ENCODE peak calls at places on chromosomes 3 and 15, in six cellular contexts. Q is SK-N-DZ, A is foreskin keratinocyte, O is H1, Z is ACHN, C is fibroblast of pulmonary artery. M is an unnamed sample.

GRCh38 chr3:127072971-127073851 is 90.3 kb downstream of the PLXNA1 start:
- DNase-seq in Q (no peak), A (no peak), O (no peak), Z (no peak), C (no peak), M (no peak)

GRCh38 chr3:123333401-123333800 is 115.5 kb downstream of the ADCY5 start:
- DNase-seq in Q (no peak), A (no peak), O (no peak), Z (no peak), C (no peak), M (no peak)

GRCh38 chr3:149585401-149585726 is 72.5 kb downstream of the WWTR1 start:
- DNase-seq in Q (no peak), A (peak), O (no peak), Z (peak), C (no peak), M (no peak)

GRCh38 chr3:52495096-52495495 is at the start of gene STAB1:
- DNase-seq in Q (no peak), A (no peak), O (no peak), Z (no peak), C (no peak), M (no peak)

GRCh38 chr3:156483426-156483825 is 71.5 kb downstream of the SSR3 start:
- DNase-seq in Q (no peak), A (peak), O (no peak), Z (peak), C (peak), M (no peak)

GRCh38 chr3:159112724-159113123 is 310.9 kb downstream of the MFSD1 start:
- DNase-seq in Q (no peak), A (no peak), O (no peak), Z (no peak), C (no peak), M (no peak)

GRCh38 chr3:161108840-161109239 is 3.7 kb upstream of the B3GALNT1 start:
- DNase-seq in Q (no peak), A (peak), O (no peak), Z (no peak), C (peak), M (no peak)

GRCh38 chr3:149717391-149718056 is 34.8 kb downstream of the COMMD2 start:
- DNase-seq in Q (peak), A (peak), O (peak), Z (peak), C (peak), M (peak)

GRCh38 chr3:197942956-197943556 is 6.9 kb upstream of the RPL35A start:
- DNase-seq in Q (peak), A (no peak), O (no peak), Z (peak), C (peak), M (peak)

GRCh38 chr15:80588801-80589200 is 106.3 kb upstream of the ABHD17C start:
- DNase-seq in Q (no peak), A (peak), O (no peak), Z (no peak), C (peak), M (no peak)

GRCh38 chr15:67003586-67003985 is 61.8 kb upstream of the SMAD3 start:
- DNase-seq in Q (no peak), A (peak), O (peak), Z (peak), C (peak), M (no peak)

GRCh38 chr15:41511331-41512077 is 2.1 kb downstream of the LTK start:
- DNase-seq in Q (no peak), A (no peak), O (peak), Z (no peak), C (no peak), M (no peak)

GRCh38 chr3:139310474-139310933 is 33.3 kb upstream of the MRPS22 start:
- DNase-seq in Q (no peak), A (peak), O (no peak), Z (peak), C (peak), M (no peak)

GRCh38 chr15:82823049-82823448 is 13.6 kb downstream of the WHAMM start:
- DNase-seq in Q (no peak), A (no peak), O (no peak), Z (no peak), C (no peak), M (no peak)

GRCh38 chr3:50167069-50167781 is 12.1 kb downstream of the SEMA3F start:
- DNase-seq in Q (no peak), A (peak), O (no peak), Z (peak), C (no peak), M (no peak)

GRCh38 chr3:9251055-9251786 is 1.8 kb upstream of the SRGAP3 start:
- DNase-seq in Q (no peak), A (peak), O (no peak), Z (no peak), C (no peak), M (no peak)

GRCh38 chr3:127099982-127100381 is 92.9 kb upstream of the PRR23E start:
- DNase-seq in Q (no peak), A (no peak), O (no peak), Z (no peak), C (no peak), M (no peak)

GRCh38 chr15:90581771-90582471 is 52.2 kb downstream of the CRTC3 start:
- DNase-seq in Q (no peak), A (no peak), O (no peak), Z (no peak), C (no peak), M (no peak)

GRCh38 chr3:44554626-44555592 is at the start of gene ZKSCAN7:
- DNase-seq in Q (peak), A (peak), O (peak), Z (peak), C (peak), M (peak)

GRCh38 chr3:31165399-31165860 is 271.0 kb upstream of the GADL1 start:
- DNase-seq in Q (no peak), A (peak), O (no peak), Z (no peak), C (peak), M (no peak)

GRCh38 chr15:94042163-94042954 is 189.0 kb upstream of the MCTP2 start:
- DNase-seq in Q (no peak), A (no peak), O (no peak), Z (no peak), C (peak), M (no peak)

GRCh38 chr3:137524751-137525150 is 239.4 kb upstream of the SOX14 start:
- DNase-seq in Q (peak), A (no peak), O (no peak), Z (no peak), C (no peak), M (no peak)

GRCh38 chr3:50237754-50238548 is 1.9 kb downstream of the GNAI2 start:
- DNase-seq in Q (peak), A (peak), O (peak), Z (peak), C (peak), M (peak)

GRCh38 chr3:122392868-122393844 is 9.2 kb downstream of the FAM162A start:
- DNase-seq in Q (peak), A (peak), O (no peak), Z (peak), C (peak), M (peak)

GRCh38 chr15:89555768-89556167 is 19.5 kb upstream of the TICRR start:
- DNase-seq in Q (no peak), A (no peak), O (no peak), Z (no peak), C (no peak), M (no peak)

GRCh38 chr3:17645074-17645698 is 97.2 kb downstream of the TBC1D5 start:
- DNase-seq in Q (peak), A (peak), O (no peak), Z (peak), C (peak), M (peak)

GRCh38 chr3:33525232-33525631 is 85.0 kb upstream of the UBP1 start:
- DNase-seq in Q (no peak), A (no peak), O (no peak), Z (no peak), C (no peak), M (no peak)

GRCh38 chr15:70513818-70514217 is 249.5 kb downstream of the UACA start:
- DNase-seq in Q (no peak), A (no peak), O (no peak), Z (no peak), C (no peak), M (no peak)

GRCh38 chr3:134330895-134331810 is 43.1 kb downstream of the AMOTL2 start:
- DNase-seq in Q (no peak), A (peak), O (no peak), Z (peak), C (peak), M (no peak)

GRCh38 chr3:114877378-114878118 is 269.5 kb downstream of the ZBTB20 start:
- DNase-seq in Q (no peak), A (no peak), O (no peak), Z (no peak), C (no peak), M (peak)

GRCh38 chr3:56375654-56376053 is 92.6 kb downstream of the ERC2 start:
- DNase-seq in Q (no peak), A (no peak), O (no peak), Z (no peak), C (no peak), M (no peak)